ENCODE peak calls at places on chromosomes 3 and 15, in six cellular contexts. D, Y, W, L, O and P are unnamed samples.

GRCh38 chr3:65030847-65031463 is 343.2 kb upstream of the ADAMTS9 start:
- DNase-seq in W (peak), Y (no peak), L (no peak), O (no peak), D (no peak), P (no peak)

GRCh38 chr3:151130437-151130836 is 45.0 kb downstream of the MED12L start:
- DNase-seq in W (no peak), L (no peak), O (no peak), Y (no peak), D (no peak), P (no peak)

GRCh38 chr3:39275963-39276593 is 3.8 kb downstream of the CX3CR1 start:
- DNase-seq in L (no peak), O (no peak), W (no peak), D (no peak), Y (no peak), P (no peak)

GRCh38 chr15:24772709-24773373 is 97.3 kb downstream of the NPAP1 start:
- DNase-seq in Y (no peak), O (no peak), W (peak), L (peak), D (peak), P (peak)

GRCh38 chr15:65130941-65131340 is 2.7 kb downstream of the PDCD7 start:
- DNase-seq in W (peak), D (no peak), O (no peak), Y (no peak), L (peak), P (no peak)

GRCh38 chr3:73365756-73366397 is 258.9 kb downstream of the PDZRN3 start:
- DNase-seq in L (no peak), O (no peak), Y (no peak), W (no peak), D (no peak), P (no peak)

GRCh38 chr3:100536093-100536492 is 43.7 kb downstream of the TMEM45A start:
- DNase-seq in O (no peak), Y (no peak), D (no peak), W (peak), L (no peak), P (no peak)

GRCh38 chr3:156685752-156686151 is 11.4 kb downstream of the TIPARP start:
- DNase-seq in W (no peak), L (no peak), D (no peak), O (no peak), Y (no peak), P (no peak)

GRCh38 chr15:98304366-98304765 is 343.9 kb downstream of the ARRDC4 start:
- DNase-seq in W (no peak), Y (no peak), L (no peak), D (no peak), O (no peak), P (no peak)

GRCh38 chr15:90402230-90402629 is 14.2 kb downstream of the IQGAP1 start:
- DNase-seq in L (no peak), W (peak), Y (peak), D (no peak), O (no peak), P (no peak)

GRCh38 chr15:74381481-74381880 is 14.0 kb upstream of the CYP11A1 start:
- DNase-seq in W (no peak), D (no peak), Y (no peak), L (no peak), O (no peak), P (no peak)

GRCh38 chr3:141643391-141643790 is 94.7 kb upstream of the RNF7 start:
- DNase-seq in L (no peak), W (no peak), O (no peak), D (no peak), Y (no peak), P (no peak)

GRCh38 chr15:96324192-96324895 is 6.2 kb upstream of the NR2F2 start:
- DNase-seq in W (no peak), Y (no peak), O (no peak), L (peak), D (no peak), P (no peak)

GRCh38 chr3:58009749-58010535 is 1.7 kb downstream of the FLNB start:
- DNase-seq in D (no peak), L (no peak), Y (no peak), W (peak), O (no peak), P (no peak)

GRCh38 chr3:36677331-36678007 is 86.9 kb downstream of the DCLK3 start:
- DNase-seq in D (no peak), O (no peak), Y (peak), W (peak), L (peak), P (no peak)

GRCh38 chr3:107704477-107704876 is 181.7 kb downstream of the BBX start:
- DNase-seq in L (no peak), Y (no peak), D (no peak), O (no peak), W (peak), P (no peak)

GRCh38 chr15:43928152-43928551 is 101.3 kb downstream of the WDR76 start:
- DNase-seq in Y (no peak), L (no peak), D (no peak), O (no peak), W (no peak), P (no peak)

GRCh38 chr15:70430029-70430428 is 332.3 kb upstream of the TLE3 start:
- DNase-seq in Y (no peak), D (no peak), O (no peak), L (no peak), W (peak), P (no peak)

GRCh38 chr15:96268421-96269204 is 61.9 kb upstream of the NR2F2 start:
- DNase-seq in W (peak), D (no peak), L (no peak), Y (no peak), O (no peak), P (no peak)

GRCh38 chr15:91890614-91891013 is 37.1 kb downstream of the SLCO3A1 start:
- DNase-seq in W (peak), D (no peak), Y (peak), O (no peak), L (no peak), P (no peak)

GRCh38 chr3:66747688-66748087 is 246.9 kb upstream of the LRIG1 start:
- DNase-seq in W (no peak), O (no peak), L (no peak), Y (no peak), D (no peak), P (no peak)

GRCh38 chr15:79778378-79778990 is 118.3 kb downstream of the MTHFS start:
- DNase-seq in L (no peak), W (no peak), O (no peak), D (no peak), Y (no peak), P (no peak)

GRCh38 chr15:25171856-25172687 is 217.3 kb downstream of the SNRPN start:
- DNase-seq in Y (no peak), D (no peak), L (no peak), O (peak), W (no peak), P (no peak)

GRCh38 chr15:96270581-96271172 is 59.8 kb upstream of the NR2F2 start:
- DNase-seq in W (peak), Y (peak), L (no peak), O (no peak), D (no peak), P (no peak)

GRCh38 chr15:55661431-55661830 is 73.3 kb upstream of the PYGO1 start:
- DNase-seq in Y (no peak), W (no peak), D (no peak), L (peak), O (no peak), P (no peak)

GRCh38 chr15:62619105-62619504 is 423.4 kb upstream of the TPM1 start:
- DNase-seq in L (no peak), Y (no peak), W (no peak), O (no peak), D (no peak), P (no peak)

GRCh38 chr3:66039590-66039887 is 821 bp upstream of the MAGI1 start:
- DNase-seq in O (no peak), W (no peak), L (peak), Y (no peak), D (no peak), P (no peak)

GRCh38 chr3:97359958-97360357 is 404.6 kb upstream of the ARL6 start:
- DNase-seq in O (no peak), L (no peak), D (no peak), Y (no peak), W (no peak), P (no peak)

GRCh38 chr3:120182613-120183524 is 88.6 kb upstream of the GSK3B start:
- DNase-seq in W (peak), D (no peak), O (no peak), L (no peak), Y (peak), P (no peak)

GRCh38 chr3:22684739-22685138 is 518.4 kb upstream of the UBE2E2 start:
- DNase-seq in D (no peak), O (no peak), W (no peak), Y (no peak), L (no peak), P (no peak)

GRCh38 chr15:58738051-58738707 is 11.3 kb downstream of the ADAM10 start:
- DNase-seq in O (no peak), D (no peak), Y (no peak), W (peak), L (no peak), P (no peak)

GRCh38 chr3:120767106-120767505 is 24.6 kb downstream of the GTF2E1 start:
- DNase-seq in L (no peak), O (no peak), Y (no peak), W (peak), D (no peak), P (no peak)

DNA sequence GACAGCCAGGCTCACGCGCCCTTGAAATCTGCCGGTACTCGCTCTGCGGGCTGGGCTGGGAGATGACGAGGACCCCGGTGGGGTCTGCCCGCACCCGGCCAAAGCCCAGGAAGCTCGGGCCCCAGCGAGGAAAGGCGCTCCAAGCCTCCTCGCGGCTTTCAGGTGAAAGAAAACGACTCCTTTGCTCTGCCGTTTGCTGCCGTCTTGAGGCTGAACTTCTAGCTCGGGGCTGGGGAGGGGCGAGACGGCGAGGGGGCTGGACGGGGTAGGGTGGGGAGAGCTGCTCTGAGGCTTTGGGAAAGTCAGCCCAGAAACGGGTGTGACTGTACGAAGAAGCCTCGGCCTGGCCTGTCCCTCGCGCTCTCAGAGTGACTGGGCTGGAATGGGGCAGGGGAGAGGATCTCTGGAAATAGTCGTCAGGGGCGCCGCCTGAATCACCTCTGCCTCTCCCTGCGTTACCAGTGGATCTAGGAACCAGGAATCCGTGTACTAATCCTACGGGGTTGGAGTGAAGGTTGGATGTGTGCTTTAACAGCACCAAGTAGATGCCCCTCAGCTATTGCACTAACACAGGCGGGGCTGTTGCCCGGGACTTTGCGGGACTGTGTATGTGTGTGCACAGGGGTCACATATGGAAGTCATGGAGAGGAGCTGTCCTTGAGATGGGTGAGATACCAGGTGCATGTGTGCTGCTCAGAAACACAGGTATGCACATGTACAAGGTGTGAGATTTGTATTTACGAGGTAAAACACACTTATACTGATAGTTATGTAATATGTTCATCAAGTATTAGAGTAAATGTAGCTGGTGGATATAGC is 495 bp downstream of the FOXL2NB start:
- DNase-seq in Y (no peak), D (no peak), O (no peak), W (no peak), L (peak), P (no peak)
- H3K27ac ChIP-seq in Y (no peak), D (no peak), O (no peak), W (no peak), L (no peak), P (no peak)

GRCh38 chr3:69861556-69861955 is 122.3 kb downstream of the MITF start:
- DNase-seq in O (no peak), L (no peak), W (no peak), D (no peak), Y (no peak), P (no peak)

GRCh38 chr3:69865920-69866679 is 126.8 kb downstream of the MITF start:
- DNase-seq in D (peak), Y (no peak), L (peak), O (no peak), W (peak), P (no peak)

GRCh38 chr3:69864751-69865150 is 125.5 kb downstream of the MITF start:
- DNase-seq in O (no peak), Y (no peak), L (no peak), W (no peak), D (no peak), P (no peak)

GRCh38 chr3:69866988-69867720 is 127.9 kb downstream of the MITF start:
- DNase-seq in O (no peak), Y (no peak), L (no peak), W (peak), D (no peak), P (no peak)

GRCh38 chr3:69864141-69864540 is 124.9 kb downstream of the MITF start:
- DNase-seq in W (no peak), Y (no peak), D (no peak), L (no peak), O (no peak), P (no peak)
- H3K27ac ChIP-seq in W (no peak), Y (no peak), D (no peak), L (no peak), O (no peak), P (no peak)

DNA sequence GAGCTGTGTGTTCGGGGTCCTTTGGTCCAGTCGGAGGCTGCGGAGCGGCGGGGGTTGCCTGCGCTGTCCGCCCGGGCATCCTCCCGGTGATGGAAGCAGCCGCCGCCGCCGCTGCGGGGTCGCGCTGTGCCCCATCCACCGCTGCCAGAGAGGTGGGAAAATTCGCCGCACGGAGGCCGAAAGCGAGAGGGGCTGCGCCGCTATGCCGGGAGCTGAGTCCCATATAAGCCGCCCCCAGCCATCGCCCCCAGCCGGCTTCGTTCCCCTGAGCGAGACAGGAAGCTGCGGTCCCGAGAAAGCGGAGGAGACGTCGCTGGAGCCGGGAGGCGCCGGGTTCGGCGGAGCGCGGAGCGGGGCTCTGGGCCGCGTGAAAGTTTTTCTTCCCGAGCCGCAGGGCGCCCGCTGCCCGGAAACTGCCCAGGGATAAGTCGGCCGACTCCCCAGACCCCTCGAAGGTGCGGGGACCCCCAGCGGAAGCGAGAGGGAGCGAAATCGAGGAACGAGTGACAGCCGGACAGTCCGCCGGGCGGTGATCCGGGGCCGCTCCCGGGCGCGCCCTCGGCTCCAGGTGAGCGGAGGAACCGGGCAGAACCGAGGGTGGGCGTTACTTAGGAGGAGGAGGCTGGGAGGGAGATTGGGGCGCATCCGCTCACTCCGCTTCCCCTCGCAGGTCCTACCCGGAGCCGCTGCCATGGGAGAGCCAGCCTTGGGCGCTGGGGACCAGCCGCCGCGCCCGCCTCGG is 574 bp downstream of the CHST2 start:
- DNase-seq in D (no peak), L (peak), W (peak), Y (no peak), O (peak), P (peak)
- H3K27ac ChIP-seq in D (peak), L (no peak), W (no peak), Y (no peak), O (peak), P (peak)

GRCh38 chr3:52990637-52991036 is 55.2 kb downstream of the SFMBT1 start:
- DNase-seq in D (no peak), W (no peak), L (no peak), Y (no peak), O (no peak), P (no peak)
- H3K27ac ChIP-seq in D (no peak), W (no peak), L (no peak), Y (no peak), O (no peak), P (no peak)

GRCh38 chr15:57061281-57061680 is 142.8 kb downstream of the TCF12 start:
- DNase-seq in W (no peak), Y (no peak), O (no peak), D (no peak), L (no peak), P (no peak)

GRCh38 chr15:57061696-57062095 is 143.3 kb downstream of the TCF12 start:
- DNase-seq in L (no peak), O (no peak), D (no peak), Y (no peak), W (no peak), P (no peak)

GRCh38 chr15:57060799-57061198 is 142.4 kb downstream of the TCF12 start:
- DNase-seq in Y (peak), O (no peak), L (no peak), D (no peak), W (peak), P (no peak)

GRCh38 chr15:57069423-57069822 is 151.0 kb downstream of the TCF12 start:
- DNase-seq in W (no peak), D (no peak), L (no peak), Y (no peak), O (no peak), P (no peak)

GRCh38 chr15:57064033-57064432 is 145.6 kb downstream of the TCF12 start:
- DNase-seq in Y (no peak), D (no peak), O (no peak), W (no peak), L (no peak), P (no peak)
- H3K27ac ChIP-seq in Y (no peak), D (peak), O (no peak), W (no peak), L (peak), P (no peak)

DNA sequence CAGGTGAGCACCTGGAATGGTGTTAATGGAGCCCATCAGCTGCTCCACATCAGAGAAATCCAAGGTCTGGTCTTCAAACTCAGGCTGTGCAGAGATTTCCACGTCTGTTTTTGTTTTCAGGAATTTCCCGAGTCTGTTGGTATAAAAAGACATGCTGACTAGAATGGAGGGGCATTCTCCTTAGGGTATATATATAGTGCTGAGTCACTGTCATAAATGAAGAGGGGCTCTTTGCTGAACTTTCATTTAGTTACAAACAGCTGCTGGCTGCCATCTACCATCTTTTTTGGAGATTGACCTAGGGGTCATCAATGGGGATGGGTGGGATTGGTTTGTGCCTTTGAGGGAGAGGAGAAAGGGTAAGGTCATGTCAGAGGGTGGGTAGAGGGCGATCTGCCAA is 27.1 kb downstream of the FSD2 start:
- DNase-seq in W (no peak), D (no peak), L (no peak), Y (no peak), O (no peak), P (no peak)
- H3K27ac ChIP-seq in W (no peak), D (no peak), L (no peak), Y (no peak), O (no peak), P (no peak)

DNA sequence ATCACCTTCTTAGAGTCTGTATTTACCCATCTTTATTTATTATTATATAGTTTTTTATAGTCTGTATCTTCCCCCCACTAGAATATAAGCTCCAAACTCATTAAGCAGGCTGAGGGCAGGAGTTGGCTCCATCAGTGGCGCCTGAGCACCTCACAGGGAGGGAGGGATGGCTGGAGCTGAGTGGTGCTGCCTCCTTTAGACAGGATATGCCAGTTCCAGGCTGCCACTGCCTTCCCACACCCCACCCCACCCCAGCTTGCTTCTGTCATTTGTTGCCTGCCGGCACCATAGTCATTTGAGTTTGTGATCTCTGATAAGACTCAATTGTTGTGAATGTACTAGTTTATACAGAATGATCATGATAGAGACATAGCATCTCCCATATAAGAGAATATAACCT is 85.5 kb downstream of the KLHL25 start:
- DNase-seq in D (no peak), L (no peak), O (no peak), W (no peak), Y (no peak), P (no peak)
- H3K27ac ChIP-seq in D (no peak), L (no peak), O (no peak), W (no peak), Y (no peak), P (no peak)